ENCODE peak calls at places on chromosomes 12 and 14, in six cellular contexts. Y is C1 segment of cervical spinal cord, K is NCI-H748 treated with DMSO at 0.1 percent for 48 hours, L is nucleus accumbens, W is GM04504, G is colonic mucosa. S is an unnamed sample.

GRCh38 chr14:68283378-68284123 is 464.0 kb downstream of the RAD51B start:
- DNase-seq in Y (no peak), L (no peak), W (no peak), G (no peak), K (no peak), S (no peak)

GRCh38 chr12:62715086-62715786 is 219.7 kb downstream of the PPM1H start:
- DNase-seq in G (no peak), W (no peak), Y (no peak), L (peak; percentile 68), K (no peak), S (no peak)

GRCh38 chr14:21990116-21990515 is 316.5 kb upstream of the OR4E1 start:
- DNase-seq in G (no peak), W (no peak), K (no peak), L (no peak), Y (no peak), S (peak; percentile 50)

GRCh38 chr14:22547948-22548750 is 40.9 kb downstream of the DAD1 start:
- DNase-seq in W (no peak), K (no peak), Y (no peak), G (no peak), L (no peak), S (no peak)

GRCh38 chr12:60689137-60689536 is 1093.3 kb downstream of the SLC16A7 start:
- DNase-seq in L (no peak), W (no peak), K (no peak), Y (no peak), G (no peak), S (peak; percentile 59)

GRCh38 chr14:97071177-97071576 is 274.0 kb downstream of the VRK1 start:
- DNase-seq in G (no peak), W (no peak), Y (no peak), K (no peak), L (no peak), S (no peak)

GRCh38 chr14:48398675-48399282 is 723.4 kb upstream of the MDGA2 start:
- DNase-seq in L (no peak), Y (no peak), G (no peak), K (peak; percentile 32), W (no peak), S (peak; percentile 88)

GRCh38 chr14:38210168-38210567 is 2.5 kb downstream of the SSTR1 start:
- DNase-seq in K (no peak), L (no peak), Y (no peak), G (no peak), W (peak; percentile 66), S (peak; percentile 50)

GRCh38 chr12:25014961-25015360 is 66.1 kb upstream of the BCAT1 start:
- DNase-seq in G (no peak), W (no peak), L (no peak), K (no peak), Y (no peak), S (no peak)

GRCh38 chr12:75360920-75361319 is 26.4 kb downstream of the GLIPR1L1 start:
- DNase-seq in G (no peak), K (no peak), L (no peak), Y (no peak), W (no peak), S (no peak)

GRCh38 chr12:127893875-127894635 is 372.9 kb upstream of the TMEM132C start:
- DNase-seq in W (no peak), Y (no peak), L (no peak), G (no peak), K (no peak), S (peak; percentile 54)

GRCh38 chr12:108563135-108563803 is 873 bp downstream of the ISCU start:
- DNase-seq in Y (peak; percentile 62), L (peak; percentile 75), K (peak; percentile 49), W (peak; percentile 79), G (peak; percentile 95), S (peak; percentile 89)

GRCh38 chr14:38404100-38404541 is 148.2 kb upstream of the CLEC14A start:
- DNase-seq in G (no peak), Y (no peak), W (peak; percentile 79), K (no peak), L (no peak), S (no peak)

GRCh38 chr14:94989946-94990345 is 167.4 kb downstream of the DICER1 start:
- DNase-seq in Y (no peak), W (no peak), K (no peak), L (no peak), G (no peak), S (no peak)

GRCh38 chr14:21721504-21721903 is 47.9 kb upstream of the OR4E1 start:
- DNase-seq in G (no peak), W (no peak), L (no peak), K (no peak), Y (no peak), S (no peak)

GRCh38 chr14:65412881-65413738 is 580 bp downstream of the FUT8 start:
- DNase-seq in G (peak; percentile 67), L (peak; percentile 48), W (peak; percentile 43), Y (peak; percentile 34), K (peak; percentile 80), S (peak; percentile 70)

GRCh38 chr12:124713041-124713435 is 145.6 kb upstream of the NCOR2 start:
- DNase-seq in G (peak; percentile 28), Y (peak; percentile 16), L (no peak), W (no peak), K (no peak), S (no peak)

GRCh38 chr12:50785406-50785805 is 21.5 kb downstream of the ATF1 start:
- DNase-seq in L (no peak), G (no peak), W (no peak), K (no peak), Y (no peak), S (no peak)

GRCh38 chr14:83163016-83163415 is 1629.4 kb upstream of the SEL1L start:
- DNase-seq in G (no peak), L (no peak), K (no peak), Y (no peak), W (no peak), S (no peak)

GRCh38 chr12:64088431-64089349 is 133.4 kb downstream of the KICS2 start:
- DNase-seq in Y (peak; percentile 17), W (peak; percentile 84), L (peak; percentile 45), K (no peak), G (peak; percentile 81), S (peak; percentile 75)

GRCh38 chr14:89399594-89400068 is 17.4 kb downstream of the FOXN3 start:
- DNase-seq in G (no peak), W (peak; percentile 58), Y (no peak), K (peak; percentile 92), L (peak; percentile 38), S (peak; percentile 97)

GRCh38 chr12:66062280-66062605 is 68.3 kb downstream of the LLPH start:
- DNase-seq in G (no peak), W (no peak), Y (no peak), L (no peak), K (no peak), S (no peak)

GRCh38 chr14:44010595-44010994 is 496.5 kb downstream of the FSCB start:
- DNase-seq in K (no peak), G (no peak), W (no peak), L (no peak), Y (no peak), S (no peak)

GRCh38 chr14:50452979-50453705 is 56.5 kb upstream of the CDKL1 start:
- DNase-seq in L (no peak), W (peak; percentile 54), K (no peak), Y (no peak), G (no peak), S (no peak)

S was measured in GM23338.